ENCODE peak calls at places on chromosomes 2 and 18, in four cellular contexts. U, Z, L and B are unnamed samples.

GRCh38 chr2:150188177-150188576 is 299.3 kb downstream of the RND3 start:
- DNase-seq in U (no peak), Z (no peak), L (no peak), B (no peak)

GRCh38 chr2:117644403-117644802 is 170.1 kb upstream of the DDX18 start:
- DNase-seq in U (no peak), Z (no peak), L (no peak), B (no peak)

GRCh38 chr2:171341394-171341793 is 92.4 kb downstream of the METTL8 start:
- DNase-seq in U (no peak), Z (no peak), L (no peak), B (no peak)

GRCh38 chr2:191245046-191245868 is at the start of gene MYO1B:
- DNase-seq in U (no peak), Z (peak; percentile 76), L (peak; percentile 80), B (no peak)

GRCh38 chr18:76134631-76135030 is 360.4 kb downstream of the ZNF516 start:
- DNase-seq in U (no peak), Z (no peak), L (no peak), B (no peak)

GRCh38 chr2:15766303-15766861 is 174.0 kb upstream of the MYCN start:
- DNase-seq in U (no peak), Z (no peak), L (no peak), B (no peak)

GRCh38 chr18:45962461-45962860 is 4.7 kb downstream of the EPG5 start:
- DNase-seq in U (no peak), Z (peak; percentile 71), L (no peak), B (no peak)

GRCh38 chr2:75640621-75641121 is 5.9 kb upstream of the MRPL19 start:
- DNase-seq in U (peak; percentile 65), Z (peak; percentile 53), L (peak; percentile 66), B (peak; percentile 58)

GRCh38 chr2:1628893-1629292 is 115.4 kb downstream of the PXDN start:
- DNase-seq in U (peak; percentile 84), Z (peak; percentile 81), L (no peak), B (peak; percentile 83)

GRCh38 chr2:119252186-119253113 is 28.8 kb downstream of the STEAP3 start:
- DNase-seq in U (no peak), Z (no peak), L (no peak), B (peak; percentile 63)

GRCh38 chr2:174780191-174780590 is 15.9 kb upstream of the CHRNA1 start:
- DNase-seq in U (no peak), Z (no peak), L (no peak), B (no peak)

GRCh38 chr2:134324942-134325341 is 71.1 kb downstream of the MGAT5 start:
- DNase-seq in U (no peak), Z (no peak), L (no peak), B (no peak)

GRCh38 chr2:38765149-38765548 is 12.9 kb upstream of the GEMIN6 start:
- DNase-seq in U (no peak), Z (no peak), L (no peak), B (no peak)

GRCh38 chr2:79832540-79833234 is 319.8 kb downstream of the CTNNA2 start:
- DNase-seq in U (no peak), Z (no peak), L (no peak), B (no peak)

GRCh38 chr2:30301551-30301950 is 70.2 kb downstream of the LBH start:
- DNase-seq in U (no peak), Z (no peak), L (no peak), B (no peak)

GRCh38 chr18:6962571-6963451 is 154.8 kb downstream of the LAMA1 start:
- DNase-seq in U (no peak), Z (no peak), L (no peak), B (no peak)

GRCh38 chr2:30287857-30288513 is 56.7 kb downstream of the LBH start:
- DNase-seq in U (no peak), Z (no peak), L (no peak), B (no peak)

GRCh38 chr2:167964650-167965404 is 282.6 kb downstream of the STK39 start:
- DNase-seq in U (no peak), Z (no peak), L (no peak), B (no peak)

GRCh38 chr2:104818249-104818648 is 35.7 kb upstream of the POU3F3 start:
- DNase-seq in U (no peak), Z (no peak), L (no peak), B (no peak)

GRCh38 chr2:37616674-37616999 is 54.8 kb downstream of the CDC42EP3 start:
- DNase-seq in U (no peak), Z (no peak), L (no peak), B (no peak)

GRCh38 chr2:110674620-110675555 is 3.0 kb downstream of the BUB1 start:
- DNase-seq in U (peak; percentile 34), Z (no peak), L (no peak), B (peak; percentile 19)

GRCh38 chr2:155377178-155377780 is 678.8 kb downstream of the KCNJ3 start:
- DNase-seq in U (no peak), Z (no peak), L (no peak), B (no peak)

GRCh38 chr2:109644571-109645275 is 30.6 kb downstream of the SOWAHC start:
- DNase-seq in U (no peak), Z (peak; percentile 34), L (no peak), B (no peak)

GRCh38 chr2:165469417-165469816 is at the start of gene CSRNP3:
- DNase-seq in U (peak; percentile 37), Z (peak; percentile 70), L (no peak), B (no peak)

GRCh38 chr2:84676295-84676694 is 160.0 kb downstream of the DNAH6 start:
- DNase-seq in U (no peak), Z (no peak), L (no peak), B (no peak)

GRCh38 chr2:59233910-59234309 is 992.8 kb upstream of the FANCL start:
- DNase-seq in U (no peak), Z (no peak), L (no peak), B (no peak)

GRCh38 chr2:200435379-200435778 is 74.5 kb downstream of the KCTD18 start:
- DNase-seq in U (no peak), Z (no peak), L (no peak), B (no peak)

GRCh38 chr2:183250472-183250871 is 126.2 kb downstream of the NUP35 start:
- DNase-seq in U (no peak), Z (no peak), L (no peak), B (no peak)

GRCh38 chr2:61016392-61017002 is 1.0 kb upstream of the PEX13 start:
- DNase-seq in U (no peak), Z (no peak), L (peak; percentile 73), B (no peak)

GRCh38 chr2:11290211-11290610 is 54.2 kb downstream of the ROCK2 start:
- DNase-seq in U (no peak), Z (no peak), L (no peak), B (no peak)

GRCh38 chr2:215692387-215693079 is 256.7 kb upstream of the FN1 start:
- DNase-seq in U (no peak), Z (no peak), L (no peak), B (no peak)

GRCh38 chr2:202102425-202103005 is 29.5 kb downstream of the KIAA2012 start:
- DNase-seq in U (no peak), Z (no peak), L (no peak), B (no peak)

GRCh38 chr2:218252509-218253247 is 8.1 kb upstream of the GPBAR1 start:
- DNase-seq in U (no peak), Z (no peak), L (no peak), B (no peak)

GRCh38 chr18:30985753-30986152 is 56.8 kb downstream of the DSC3 start:
- DNase-seq in U (no peak), Z (no peak), L (no peak), B (no peak)

GRCh38 chr18:37019157-37019571 is 190.2 kb downstream of the KIAA1328 start:
- DNase-seq in U (no peak), Z (no peak), L (no peak), B (no peak)

GRCh38 chr2:129779783-129780182 is 199.7 kb upstream of the RAB6C start:
- DNase-seq in U (no peak), Z (no peak), L (no peak), B (no peak)